ENCODE peak calls at places on chromosomes 1 and 21, in four cellular contexts. R, C, B and T are unnamed samples.

GRCh38 chr1:27341525-27342252 is at the start of gene SYTL1:
- DNase-seq in R (peak), C (peak), B (peak), T (peak)

GRCh38 chr1:111768625-111769024 is 12.9 kb downstream of the DDX20 start:
- DNase-seq in R (no peak), C (no peak), B (no peak), T (no peak)

GRCh38 chr1:39672551-39672947 is 642 bp upstream of the NT5C1A start:
- DNase-seq in R (peak), C (no peak), B (peak), T (peak)

GRCh38 chr1:103180660-103181059 is 72.3 kb upstream of the COL11A1 start:
- DNase-seq in R (no peak), C (no peak), B (no peak), T (no peak)

GRCh38 chr1:223175633-223176032 is 32.6 kb upstream of the TLR5 start:
- DNase-seq in R (no peak), C (no peak), B (no peak), T (no peak)

GRCh38 chr1:22798083-22798482 is 87.4 kb downstream of the EPHB2 start:
- DNase-seq in R (no peak), C (no peak), B (no peak), T (no peak)

GRCh38 chr1:232553050-232553754 is 76.7 kb downstream of the SIPA1L2 start:
- DNase-seq in R (no peak), C (no peak), B (no peak), T (no peak)

GRCh38 chr1:49408346-49408745 is 615.4 kb downstream of the AGBL4 start:
- DNase-seq in R (no peak), C (no peak), B (no peak), T (no peak)

GRCh38 chr21:35234725-35235124 is 185.6 kb upstream of the RUNX1 start:
- DNase-seq in R (no peak), C (no peak), B (no peak), T (no peak)

GRCh38 chr21:33799378-33800090 is 116.1 kb downstream of the ATP5PO start:
- DNase-seq in R (no peak), C (no peak), B (no peak), T (no peak)

GRCh38 chr1:69401894-69402293 is 165.8 kb upstream of the LRRC7 start:
- DNase-seq in R (no peak), C (no peak), B (no peak), T (no peak)

GRCh38 chr21:29372063-29372802 is 73.5 kb downstream of the BACH1 start:
- DNase-seq in R (peak), C (peak), B (peak), T (peak)

GRCh38 chr1:4655674-4656532 is 1.5 kb downstream of the AJAP1 start:
- DNase-seq in R (peak), C (no peak), B (peak), T (peak)

GRCh38 chr1:17717595-17717994 is 37.5 kb upstream of the ACTL8 start:
- DNase-seq in R (no peak), C (no peak), B (no peak), T (no peak)

GRCh38 chr1:6198646-6199297 is 623 bp downstream of the RPL22 start:
- DNase-seq in R (peak), C (no peak), B (no peak), T (no peak)

GRCh38 chr1:82018319-82018718 is 217.6 kb downstream of the ADGRL2 start:
- DNase-seq in R (no peak), C (no peak), B (no peak), T (no peak)

DNA sequence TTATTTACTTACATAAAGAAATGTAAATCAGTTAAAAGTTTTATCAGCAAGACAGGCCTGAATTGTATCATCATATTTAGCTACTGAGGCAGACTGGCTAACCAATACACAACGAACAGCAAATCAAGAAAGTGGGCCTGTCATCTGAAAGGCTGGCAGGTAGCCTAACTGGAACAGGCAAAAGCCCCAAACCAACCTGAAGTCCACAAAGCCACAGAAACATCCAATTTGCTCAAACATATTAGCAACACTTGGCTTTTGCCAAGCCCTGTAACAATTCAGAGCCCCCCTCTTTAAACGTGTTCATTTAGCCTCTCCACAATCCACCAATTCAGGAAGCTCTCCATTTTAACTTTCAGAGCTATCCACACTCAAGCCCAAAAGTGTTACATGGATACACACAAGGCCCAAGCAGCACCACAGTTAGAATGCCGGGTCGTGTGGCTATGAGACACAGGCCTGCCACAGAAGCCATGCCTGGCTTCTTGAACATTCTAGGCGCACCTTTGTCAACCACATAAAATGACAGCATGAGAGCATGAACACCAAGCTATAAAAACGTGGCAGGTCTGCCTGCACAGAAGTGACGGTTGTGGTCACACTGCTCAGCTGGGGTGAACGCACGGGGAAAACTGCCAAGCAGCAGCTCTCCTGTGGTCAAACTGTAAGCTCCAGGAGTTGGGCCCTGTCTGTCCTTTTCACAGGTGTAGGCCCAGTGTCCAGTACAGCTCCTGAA is 49.3 kb downstream of the CD34 start:
- DNase-seq in R (no peak), C (no peak), B (no peak), T (no peak)
- TF ChIP-seq PHF8 in R (no peak), C (no peak), B (no peak), T (no peak)

GRCh38 chr1:219931033-219931432 is 2.7 kb upstream of the SLC30A10 start:
- DNase-seq in R (no peak), C (no peak), B (peak), T (no peak)

GRCh38 chr1:219927298-219927955 is 930 bp downstream of the SLC30A10 start:
- DNase-seq in R (peak), C (no peak), B (peak), T (no peak)

GRCh38 chr1:219928791-219929118 is 398 bp upstream of the SLC30A10 start:
- DNase-seq in R (no peak), C (no peak), B (no peak), T (no peak)

GRCh38 chr1:219926363-219926998 is 1.9 kb downstream of the SLC30A10 start:
- DNase-seq in R (peak), C (peak), B (no peak), T (no peak)

GRCh38 chr1:219927956-219928790 is at the start of gene SLC30A10:
- DNase-seq in R (peak), C (peak), B (peak), T (peak)
- TF ChIP-seq PHF8 in R (peak), C (peak), B (no peak), T (no peak)

GRCh38 chr1:156465747-156466365 is 34.7 kb downstream of the MEF2D start:
- DNase-seq in R (no peak), C (peak), B (peak), T (no peak)
- TF ChIP-seq PHF8 in R (no peak), C (no peak), B (no peak), T (no peak)

GRCh38 chr1:173545688-173546087 is 57.2 kb downstream of the SLC9C2 start:
- DNase-seq in R (no peak), C (no peak), B (no peak), T (no peak)
- TF ChIP-seq PHF8 in R (no peak), C (no peak), B (no peak), T (no peak)

GRCh38 chr1:118791094-118791691 is 196.9 kb downstream of the TBX15 start:
- DNase-seq in R (no peak), C (no peak), B (no peak), T (no peak)

GRCh38 chr1:118786454-118787155 is 201.5 kb downstream of the TBX15 start:
- DNase-seq in R (no peak), C (no peak), B (no peak), T (no peak)

GRCh38 chr1:118785246-118785645 is 202.9 kb downstream of the TBX15 start:
- DNase-seq in R (no peak), C (no peak), B (no peak), T (no peak)

GRCh38 chr1:118783095-118783758 is 204.9 kb downstream of the TBX15 start:
- DNase-seq in R (no peak), C (no peak), B (no peak), T (no peak)

GRCh38 chr1:118788372-118788955 is 199.7 kb downstream of the TBX15 start:
- DNase-seq in R (no peak), C (no peak), B (no peak), T (no peak)
- TF ChIP-seq PHF8 in R (no peak), C (no peak), B (no peak), T (no peak)

GRCh38 chr1:184973308-184974085 is 811 bp downstream of the NIBAN1 start:
- DNase-seq in R (peak), C (no peak), B (peak), T (peak)

GRCh38 chr1:184975208-184975875 is 1.0 kb upstream of the NIBAN1 start:
- DNase-seq in R (no peak), C (peak), B (no peak), T (no peak)

GRCh38 chr1:184972281-184973055 is 1.8 kb downstream of the NIBAN1 start:
- DNase-seq in R (no peak), C (no peak), B (no peak), T (no peak)

GRCh38 chr1:184974837-184975115 is 468 bp upstream of the NIBAN1 start:
- DNase-seq in R (no peak), C (no peak), B (no peak), T (no peak)

DNA sequence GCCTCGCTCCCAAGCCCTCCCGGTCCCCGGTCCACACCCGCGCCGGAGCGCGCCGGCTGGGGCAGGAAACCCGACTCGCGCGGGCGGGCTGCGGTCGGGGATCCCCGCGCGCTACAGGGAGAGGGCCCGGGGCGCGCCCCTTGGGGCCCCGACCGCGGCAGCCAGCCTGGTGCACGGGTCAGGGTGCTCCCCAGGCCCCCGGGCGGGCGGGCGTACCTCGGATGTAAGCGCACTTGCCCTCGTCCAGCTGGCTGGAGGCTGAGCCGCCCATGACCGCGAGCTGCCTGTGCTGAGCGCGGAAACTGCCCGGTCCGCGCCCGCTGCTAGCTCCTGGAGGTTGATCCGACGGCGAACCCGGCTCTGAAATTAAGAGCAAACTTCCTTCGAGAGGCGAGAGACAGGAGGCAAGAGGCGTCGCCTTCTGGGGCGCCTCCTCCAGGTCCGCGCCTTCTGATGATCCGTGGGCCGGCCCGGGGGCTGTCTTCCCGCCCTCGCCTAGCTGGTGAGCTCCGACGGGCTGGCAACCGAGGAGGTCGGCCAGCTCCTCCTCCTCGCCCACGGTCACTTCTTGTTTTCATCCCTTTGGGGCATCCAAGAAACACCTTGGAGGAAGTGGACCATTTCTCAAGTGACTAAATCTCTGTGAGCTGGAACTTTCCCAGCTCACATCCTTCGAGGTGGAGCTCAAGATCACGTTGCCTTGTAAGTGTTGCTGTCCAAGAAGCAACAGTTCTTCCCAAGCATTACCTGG is at the start of gene NIBAN1:
- DNase-seq in R (peak), C (no peak), B (peak), T (peak)
- TF ChIP-seq PHF8 in R (peak), C (no peak), B (no peak), T (no peak)